ENCODE peak calls at places on chromosomes 13 and 19, in five cellular contexts. H is AG04449, Z is heart left ventricle, F is DND-41, P is dorsolateral prefrontal cortex. N is an unnamed sample.

GRCh38 chr19:36547001-36547732 is 19.1 kb upstream of the ZNF260 start:
- DNase-seq in P (no peak), H (no peak), Z (no peak), F (no peak), N (no peak)

GRCh38 chr19:3479177-3479818 is 1.0 kb downstream of the SMIM24 start:
- DNase-seq in F (peak; percentile 95), Z (no peak), H (no peak), P (no peak), N (peak; percentile 64)

GRCh38 chr19:10919352-10920287 is 8.8 kb downstream of the YIPF2 start:
- DNase-seq in H (no peak), F (no peak), Z (no peak), P (no peak), N (no peak)

GRCh38 chr13:28527629-28528028 is 32.7 kb upstream of the FLT1 start:
- DNase-seq in H (no peak), P (no peak), Z (no peak), F (no peak), N (peak; percentile 28)

GRCh38 chr13:73060251-73061160 is 1.7 kb downstream of the KLF5 start:
- DNase-seq in P (peak; percentile 38), H (peak; percentile 17), Z (peak; percentile 45), F (no peak), N (peak; percentile 6)

GRCh38 chr13:21078501-21078900 is 17.1 kb upstream of the LATS2 start:
- DNase-seq in P (no peak), Z (no peak), F (no peak), H (no peak), N (no peak)

GRCh38 chr13:26558074-26558805 is 757 bp downstream of the WASF3 start:
- DNase-seq in H (no peak), F (no peak), Z (peak; percentile 31), P (peak; percentile 18), N (no peak)

GRCh38 chr13:35764359-35765015 is 288.0 kb upstream of the MAB21L1 start:
- DNase-seq in H (peak; percentile 73), Z (no peak), F (no peak), P (no peak), N (no peak)

GRCh38 chr19:38055040-38055439 is 148.0 kb downstream of the SIPA1L3 start:
- DNase-seq in F (peak; percentile 12), P (no peak), Z (no peak), H (no peak), N (no peak)

GRCh38 chr13:21060063-21060826 is 1.1 kb downstream of the LATS2 start:
- DNase-seq in Z (peak; percentile 56), P (no peak), H (no peak), F (no peak), N (no peak)

GRCh38 chr13:66805657-66806056 is 424.5 kb downstream of the PCDH9 start:
- DNase-seq in H (no peak), P (no peak), Z (no peak), F (no peak), N (no peak)

GRCh38 chr19:3459322-3459881 is 20.9 kb downstream of the SMIM24 start:
- DNase-seq in H (peak; percentile 40), F (peak; percentile 33), Z (peak; percentile 95), P (peak; percentile 47), N (peak; percentile 43)

GRCh38 chr13:110343241-110343865 is 36.3 kb downstream of the COL4A2 start:
- DNase-seq in F (no peak), P (no peak), H (no peak), Z (peak; percentile 23), N (no peak)

GRCh38 chr13:78102121-78102677 is 183.6 kb upstream of the EDNRB start:
- DNase-seq in F (no peak), Z (peak; percentile 56), P (no peak), H (no peak), N (peak; percentile 14)

GRCh38 chr13:98599502-98600328 is 22.8 kb upstream of the STK24 start:
- DNase-seq in Z (no peak), F (no peak), P (no peak), H (no peak), N (no peak)

GRCh38 chr19:50357178-50358100 is 8.0 kb downstream of the NAPSA start:
- DNase-seq in P (peak; percentile 75), H (no peak), Z (peak; percentile 76), F (peak; percentile 80), N (peak; percentile 93)
- H3K4me3 ChIP-seq in P (peak overlapping the region; percentile 47), H (peak overlapping the region; percentile 45), Z (peak overlapping the region; percentile 32), F (peak overlapping the region; percentile 52), N (peak overlapping the region; percentile 81)

DNA sequence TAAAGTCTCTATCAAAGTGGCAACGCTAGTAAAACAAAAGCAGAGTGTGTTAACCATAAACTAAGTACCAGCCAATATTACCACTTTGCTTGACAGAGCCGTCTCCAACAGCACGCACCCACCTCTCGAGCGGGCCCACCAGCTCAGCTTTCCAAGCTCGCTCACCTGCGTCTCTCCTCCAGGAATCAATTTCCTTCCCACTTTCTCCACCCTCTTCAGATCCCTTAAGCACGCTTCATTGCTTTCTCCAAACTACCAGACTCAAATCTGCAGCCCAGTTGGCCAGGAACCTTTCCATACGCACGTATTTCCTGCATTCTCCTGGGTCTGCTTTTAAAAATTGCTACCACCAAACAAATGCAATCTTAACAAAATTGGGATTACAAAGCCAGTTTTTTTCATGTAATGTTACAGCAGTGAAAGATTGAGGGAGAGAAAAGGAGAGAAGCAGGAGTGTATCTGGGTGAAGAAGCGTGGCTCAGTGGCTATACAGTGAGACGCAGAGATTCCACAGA is 1.5 kb downstream of the ENOX1 start:
- DNase-seq in F (no peak), Z (no peak), P (no peak), H (no peak), N (no peak)
- H3K4me3 ChIP-seq in F (no peak overlapping the region), Z (peak overlapping the region; percentile 39), P (peak overlapping the region; percentile 79), H (peak overlapping the region; percentile 72), N (no peak overlapping the region)

GRCh38 chr19:33798701-33799111 is 2.0 kb downstream of the KCTD15 start:
- DNase-seq in F (no peak), Z (no peak), H (no peak), P (no peak), N (no peak)
- H3K4me3 ChIP-seq in F (no peak overlapping the region), Z (peak overlapping the region; percentile 85), H (peak overlapping the region; percentile 74), P (peak overlapping the region; percentile 64), N (no peak overlapping the region)

DNA sequence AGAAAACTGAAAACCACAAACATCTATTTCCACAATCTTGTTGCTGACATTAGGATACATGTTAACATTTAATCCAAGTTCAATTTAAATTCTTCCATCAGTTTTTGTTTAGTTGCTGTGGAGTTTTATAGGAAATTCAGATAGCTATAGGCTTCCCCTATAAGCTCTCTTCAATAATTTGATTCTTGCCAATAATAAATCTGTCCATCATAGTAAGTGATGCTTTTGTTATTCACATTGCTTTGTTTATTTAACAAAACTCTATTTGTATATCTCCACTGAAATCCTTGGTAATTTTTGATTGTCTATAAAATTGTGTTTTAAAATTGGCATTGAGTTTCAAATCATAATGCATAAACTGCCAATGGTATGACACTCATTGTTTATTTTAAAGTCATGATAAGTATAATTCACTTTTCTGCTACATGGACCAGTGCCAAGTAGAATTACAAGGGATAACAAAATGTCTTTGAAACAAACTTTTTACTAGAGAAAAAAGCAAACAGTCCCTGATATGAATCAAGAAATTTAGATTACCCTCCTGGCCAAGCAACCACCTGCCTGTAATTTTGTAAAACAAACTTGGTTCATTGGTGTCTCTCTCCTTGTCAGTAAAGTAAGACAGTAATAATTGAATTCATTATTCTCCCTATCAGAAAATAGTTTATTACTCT is 577.3 kb upstream of the GPC6 start:
- DNase-seq in F (no peak), P (no peak), Z (no peak), H (no peak), N (no peak)
- H3K4me3 ChIP-seq in F (no peak overlapping the region), P (no peak overlapping the region), Z (no peak overlapping the region), H (no peak overlapping the region), N (no peak overlapping the region)

GRCh38 chr19:16402076-16402475 is 69.7 kb downstream of the EPS15L1 start:
- DNase-seq in F (no peak), H (no peak), P (no peak), Z (no peak), N (no peak)

GRCh38 chr19:16405091-16405490 is 66.7 kb downstream of the EPS15L1 start:
- DNase-seq in F (no peak), Z (no peak), P (no peak), H (no peak), N (no peak)

GRCh38 chr19:16404396-16404795 is 67.4 kb downstream of the EPS15L1 start:
- DNase-seq in P (no peak), H (no peak), Z (no peak), F (no peak), N (no peak)

GRCh38 chr19:16400911-16401675 is 70.7 kb downstream of the EPS15L1 start:
- DNase-seq in H (no peak), F (no peak), P (peak; percentile 78), Z (no peak), N (no peak)

DNA sequence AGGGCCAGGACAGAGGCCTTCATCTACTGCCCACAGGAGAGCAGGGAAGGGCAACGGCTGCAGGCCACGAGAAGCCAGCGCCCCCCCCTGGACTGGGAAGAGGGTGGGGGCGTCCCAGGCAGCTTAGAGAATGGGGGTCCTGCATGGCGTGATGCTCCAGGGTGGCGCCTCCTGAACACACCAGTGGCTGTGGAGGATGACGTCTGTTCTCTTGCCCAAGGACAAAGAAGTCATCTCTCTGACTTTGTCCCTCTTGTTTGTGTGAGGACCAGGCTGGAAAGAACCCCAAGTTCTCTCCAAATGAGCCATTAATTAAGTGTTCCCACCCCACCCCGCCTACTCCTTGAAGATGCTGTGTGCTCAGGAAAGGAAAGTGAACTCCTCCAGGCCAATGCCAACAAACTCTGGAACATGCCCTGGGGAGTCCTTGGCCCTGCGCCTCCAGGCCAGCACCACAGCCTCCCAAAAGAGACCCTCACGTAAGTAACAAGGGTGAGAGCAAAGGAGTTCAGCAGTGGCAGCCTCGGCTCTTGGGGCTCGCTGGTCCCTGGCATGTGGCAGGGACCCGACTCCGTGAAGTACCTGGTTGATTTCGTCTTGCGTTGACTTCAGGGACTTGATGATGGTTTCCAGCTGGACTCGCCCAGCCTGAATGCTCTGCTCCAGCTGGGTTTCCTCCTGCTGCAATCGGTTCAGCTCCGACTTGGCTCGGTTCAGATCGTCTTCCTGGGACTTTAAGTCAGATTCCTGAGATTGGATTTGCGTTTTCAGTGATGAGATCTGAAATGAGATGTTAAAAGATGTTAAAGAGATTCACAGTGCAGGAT is 68.4 kb downstream of the EPS15L1 start:
- DNase-seq in H (no peak), P (no peak), Z (no peak), F (no peak), N (no peak)
- H3K4me3 ChIP-seq in H (no peak overlapping the region), P (no peak overlapping the region), Z (no peak overlapping the region), F (no peak overlapping the region), N (no peak overlapping the region)

GRCh38 chr13:114065926-114066774 is 66.3 kb downstream of the RASA3 start:
- DNase-seq in F (no peak), H (no peak), Z (peak; percentile 40), P (no peak), N (peak; percentile 73)
- H3K4me3 ChIP-seq in F (no peak overlapping the region), H (no peak overlapping the region), Z (no peak overlapping the region), P (no peak overlapping the region), N (peak overlapping the region; percentile 63)

DNA sequence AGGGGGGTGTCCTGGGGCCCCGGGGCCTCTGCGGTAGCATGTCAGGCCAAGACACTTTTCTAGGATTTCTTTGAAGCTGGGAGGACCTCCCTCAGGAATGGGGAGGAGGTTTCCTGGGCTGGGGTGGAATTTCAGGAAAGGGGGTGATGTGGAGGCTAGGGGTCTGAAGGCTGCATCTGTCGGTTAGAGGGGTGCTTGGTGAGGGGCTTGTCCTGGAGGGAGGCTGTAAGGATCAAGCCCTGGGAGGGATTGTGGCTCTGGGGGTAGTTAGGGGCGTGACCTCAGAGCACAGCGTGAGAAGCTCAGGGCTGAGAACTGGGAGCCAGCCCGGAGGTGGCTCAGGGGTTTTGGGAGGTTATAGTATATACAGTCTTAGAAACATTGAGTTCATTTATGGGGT is 1.6 kb downstream of the RRAS start:
- DNase-seq in Z (no peak), P (no peak), H (no peak), F (no peak), N (no peak)
- H3K4me3 ChIP-seq in Z (peak overlapping the region; percentile 18), P (no peak overlapping the region), H (peak overlapping the region; percentile 61), F (no peak overlapping the region), N (no peak overlapping the region)

N was measured in GM12865.